ENCODE peak calls at places on chromosomes 11 and 22, in four cellular contexts. One of them, this sample, is unnamed.

GRCh38 chr11:67055812-67056211 is 835 bp upstream of the RHOD start:
- DNase-seq in IMR-90: peak; percentile 15
- DNase-seq in H1: no peak
- DNase-seq in mesendoderm: no peak
- DNase-seq in this sample: no peak

GRCh38 chr11:125082040-125082439 is 18.9 kb downstream of the SLC37A2 start:
- DNase-seq in IMR-90: no peak
- DNase-seq in H1: no peak
- DNase-seq in mesendoderm: no peak
- DNase-seq in this sample: no peak

GRCh38 chr11:57903441-57904123 is 120.1 kb upstream of the OR9Q1 start:
- DNase-seq in IMR-90: peak; percentile 10
- DNase-seq in H1: no peak
- DNase-seq in mesendoderm: peak; percentile 68
- DNase-seq in this sample: no peak

GRCh38 chr11:83724704-83725114 is 438.5 kb upstream of the CCDC90B start:
- DNase-seq in IMR-90: no peak
- DNase-seq in H1: peak; percentile 60
- DNase-seq in mesendoderm: peak; percentile 98
- DNase-seq in this sample: peak; percentile 76

GRCh38 chr11:70111269-70112016 is 33.3 kb downstream of the ANO1 start:
- DNase-seq in IMR-90: peak; percentile 67
- DNase-seq in H1: no peak
- DNase-seq in mesendoderm: peak; percentile 81
- DNase-seq in this sample: no peak

GRCh38 chr22:39308614-39309363 is 10.6 kb downstream of the RPL3 start:
- DNase-seq in IMR-90: peak; percentile 96
- DNase-seq in H1: no peak
- DNase-seq in mesendoderm: peak; percentile 86
- DNase-seq in this sample: peak; percentile 43

GRCh38 chr11:102306817-102307814 is 10.2 kb upstream of the BIRC3 start:
- DNase-seq in IMR-90: no peak
- DNase-seq in H1: no peak
- DNase-seq in mesendoderm: peak; percentile 28
- DNase-seq in this sample: no peak

GRCh38 chr22:28815101-28815500 is 14.7 kb upstream of the XBP1 start:
- DNase-seq in IMR-90: no peak
- DNase-seq in H1: no peak
- DNase-seq in mesendoderm: no peak
- DNase-seq in this sample: no peak

GRCh38 chr22:46171940-46172339 is 21.6 kb downstream of the PPARA start:
- DNase-seq in IMR-90: peak; percentile 74
- DNase-seq in H1: no peak
- DNase-seq in mesendoderm: no peak
- DNase-seq in this sample: no peak

GRCh38 chr11:12941671-12942070 is 67.4 kb upstream of the RASSF10 start:
- DNase-seq in IMR-90: no peak
- DNase-seq in H1: no peak
- DNase-seq in mesendoderm: no peak
- DNase-seq in this sample: no peak

DNA sequence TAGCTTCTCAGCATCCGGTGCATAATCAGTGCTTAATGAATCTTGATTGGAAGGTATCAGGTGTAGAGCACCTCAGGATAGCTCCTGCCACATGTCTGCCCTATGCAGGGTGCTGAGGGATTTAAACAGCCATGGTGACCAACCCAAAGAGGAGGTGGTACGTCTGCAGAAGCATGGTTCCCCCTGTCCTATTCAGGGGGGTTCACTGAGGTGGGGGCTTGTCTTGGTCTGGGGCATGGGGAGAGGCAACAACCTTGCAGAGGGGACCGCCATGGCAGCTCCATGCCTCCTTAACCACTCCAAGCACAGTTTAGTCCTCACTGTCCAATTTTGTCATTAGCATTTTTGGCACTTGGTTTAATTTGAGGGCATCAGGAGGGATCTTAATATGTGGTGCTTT is 24.9 kb downstream of the UBE2L3 start:
- DNase-seq in IMR-90: no peak
- DNase-seq in H1: no peak
- DNase-seq in mesendoderm: no peak
- DNase-seq in this sample: no peak
- H3K56ac ChIP-seq in IMR-90: no peak overlapping the region
- H3K56ac ChIP-seq in H1: no peak overlapping the region
- H3K56ac ChIP-seq in mesendoderm: no peak overlapping the region
- H3K56ac ChIP-seq in this sample: no peak overlapping the region

DNA sequence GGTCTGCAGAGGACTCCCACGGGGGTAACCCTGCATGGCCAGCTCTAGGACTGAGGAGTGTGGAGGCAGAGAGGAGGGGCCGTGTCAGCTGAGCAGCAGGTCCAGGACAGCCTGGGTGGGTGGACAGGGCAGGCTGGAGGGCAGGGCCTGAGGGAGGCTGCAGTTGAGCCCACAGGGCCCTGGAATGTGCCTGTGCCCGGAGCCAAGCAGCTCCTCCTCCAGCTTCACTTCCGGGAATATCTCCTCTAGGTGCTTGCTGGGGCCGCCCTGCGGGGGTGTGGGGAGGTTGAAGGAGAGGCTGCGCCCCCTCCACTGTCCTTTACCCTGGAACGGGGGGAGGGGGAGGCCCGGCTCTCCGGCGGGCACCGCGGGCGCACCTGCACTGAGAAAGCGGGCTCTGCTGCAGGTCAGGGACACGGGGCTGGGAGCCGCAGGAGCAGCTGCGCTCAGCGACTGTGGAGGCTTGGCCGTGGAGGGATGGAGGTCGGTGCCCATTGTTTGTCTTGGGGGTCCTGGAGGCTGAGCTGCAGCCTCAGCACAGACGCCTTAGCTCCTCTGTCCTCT is 1293.2 kb downstream of the BRD1 start:
- DNase-seq in IMR-90: no peak
- DNase-seq in H1: no peak
- DNase-seq in mesendoderm: no peak
- DNase-seq in this sample: no peak
- H3K23ac ChIP-seq in IMR-90: no peak overlapping the region
- H3K23ac ChIP-seq in H1: no peak overlapping the region
- H3K23ac ChIP-seq in mesendoderm: no peak overlapping the region
- H3K23ac ChIP-seq in this sample: no peak overlapping the region

GRCh38 chr11:116446542-116446941 is 326.2 kb downstream of the BUD13 start:
- DNase-seq in IMR-90: no peak
- DNase-seq in H1: no peak
- DNase-seq in mesendoderm: no peak
- DNase-seq in this sample: no peak
- H3K56ac ChIP-seq in IMR-90: no peak overlapping the region
- H3K56ac ChIP-seq in H1: no peak overlapping the region
- H3K56ac ChIP-seq in mesendoderm: no peak overlapping the region
- H3K56ac ChIP-seq in this sample: no peak overlapping the region

DNA sequence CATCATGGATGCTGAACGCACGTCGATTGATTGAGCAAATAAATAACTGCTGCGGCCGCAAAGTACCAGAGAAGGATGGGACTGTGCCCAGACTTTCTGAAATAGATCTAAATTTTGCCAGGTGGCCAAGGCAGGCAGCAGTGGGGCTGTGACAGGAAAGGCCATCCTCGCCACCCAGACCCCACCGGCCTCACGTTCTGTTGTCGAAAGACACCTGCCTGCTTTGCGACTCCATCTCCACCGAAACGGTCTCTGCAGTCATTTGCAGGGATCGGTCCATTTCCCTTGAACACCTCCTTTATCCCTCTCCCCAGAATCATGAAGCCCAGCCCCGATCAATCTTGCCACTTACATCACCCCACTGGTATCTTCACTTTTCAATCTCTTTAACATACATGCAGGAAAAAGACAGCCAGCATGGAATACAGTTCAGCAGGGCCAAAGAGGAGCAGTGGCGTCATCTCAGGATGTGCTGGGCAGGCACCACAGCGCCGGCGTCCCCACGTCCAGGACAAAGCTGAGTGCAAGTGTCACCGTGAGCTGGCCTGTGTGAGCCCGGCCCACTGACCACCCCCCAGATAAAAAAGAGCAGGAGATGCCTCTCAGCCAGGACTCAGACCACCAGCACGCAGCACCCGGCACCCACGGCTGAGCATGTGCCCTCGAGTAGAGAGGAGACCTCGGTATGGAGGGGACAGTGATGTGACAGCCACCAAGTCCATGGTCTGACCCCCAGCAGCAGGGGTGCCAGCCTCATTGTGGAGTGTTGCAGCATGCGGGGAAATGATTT is 610.3 kb downstream of the TBC1D22A start:
- DNase-seq in IMR-90: no peak
- DNase-seq in H1: no peak
- DNase-seq in mesendoderm: no peak
- DNase-seq in this sample: no peak
- H3K23ac ChIP-seq in IMR-90: no peak overlapping the region
- H3K23ac ChIP-seq in H1: no peak overlapping the region
- H3K23ac ChIP-seq in mesendoderm: no peak overlapping the region
- H3K23ac ChIP-seq in this sample: no peak overlapping the region

DNA sequence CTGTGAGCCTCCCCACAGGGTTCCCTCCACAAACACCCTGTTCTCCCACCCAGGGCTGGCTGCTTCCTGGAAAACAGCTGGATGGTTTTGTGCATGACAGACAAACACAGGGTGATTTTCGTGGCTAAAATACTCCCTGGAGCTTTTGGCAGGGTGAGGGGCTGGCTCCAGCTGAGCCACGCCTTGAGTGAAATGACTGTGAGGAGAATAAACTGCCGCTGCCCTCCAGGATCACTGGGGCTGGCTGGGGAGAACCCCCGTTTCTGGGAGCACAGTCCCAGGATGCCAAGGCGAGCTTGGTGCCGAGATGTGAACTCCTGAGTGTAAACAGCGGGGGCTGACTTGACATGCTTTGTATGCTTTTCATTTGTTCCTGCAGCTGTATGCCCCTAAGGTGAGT is 20.3 kb upstream of the PPP6R3 start:
- DNase-seq in IMR-90: no peak
- DNase-seq in H1: no peak
- DNase-seq in mesendoderm: no peak
- DNase-seq in this sample: no peak
- H3K56ac ChIP-seq in IMR-90: no peak overlapping the region
- H3K56ac ChIP-seq in H1: no peak overlapping the region
- H3K56ac ChIP-seq in mesendoderm: peak overlapping the region; percentile 42
- H3K56ac ChIP-seq in this sample: no peak overlapping the region

GRCh38 chr11:61580292-61580888 is 486 bp downstream of the SYT7 start:
- DNase-seq in IMR-90: no peak
- DNase-seq in H1: peak; percentile 71
- DNase-seq in mesendoderm: no peak
- DNase-seq in this sample: no peak

GRCh38 chr11:61581931-61582330 is 1.1 kb upstream of the SYT7 start:
- DNase-seq in IMR-90: no peak
- DNase-seq in H1: no peak
- DNase-seq in mesendoderm: no peak
- DNase-seq in this sample: no peak

GRCh38 chr11:61579398-61580291 is 1.2 kb downstream of the SYT7 start:
- DNase-seq in IMR-90: no peak
- DNase-seq in H1: peak; percentile 61
- DNase-seq in mesendoderm: no peak
- DNase-seq in this sample: peak; percentile 44

GRCh38 chr11:61578819-61579218 is 2.1 kb downstream of the SYT7 start:
- DNase-seq in IMR-90: no peak
- DNase-seq in H1: no peak
- DNase-seq in mesendoderm: no peak
- DNase-seq in this sample: no peak

DNA sequence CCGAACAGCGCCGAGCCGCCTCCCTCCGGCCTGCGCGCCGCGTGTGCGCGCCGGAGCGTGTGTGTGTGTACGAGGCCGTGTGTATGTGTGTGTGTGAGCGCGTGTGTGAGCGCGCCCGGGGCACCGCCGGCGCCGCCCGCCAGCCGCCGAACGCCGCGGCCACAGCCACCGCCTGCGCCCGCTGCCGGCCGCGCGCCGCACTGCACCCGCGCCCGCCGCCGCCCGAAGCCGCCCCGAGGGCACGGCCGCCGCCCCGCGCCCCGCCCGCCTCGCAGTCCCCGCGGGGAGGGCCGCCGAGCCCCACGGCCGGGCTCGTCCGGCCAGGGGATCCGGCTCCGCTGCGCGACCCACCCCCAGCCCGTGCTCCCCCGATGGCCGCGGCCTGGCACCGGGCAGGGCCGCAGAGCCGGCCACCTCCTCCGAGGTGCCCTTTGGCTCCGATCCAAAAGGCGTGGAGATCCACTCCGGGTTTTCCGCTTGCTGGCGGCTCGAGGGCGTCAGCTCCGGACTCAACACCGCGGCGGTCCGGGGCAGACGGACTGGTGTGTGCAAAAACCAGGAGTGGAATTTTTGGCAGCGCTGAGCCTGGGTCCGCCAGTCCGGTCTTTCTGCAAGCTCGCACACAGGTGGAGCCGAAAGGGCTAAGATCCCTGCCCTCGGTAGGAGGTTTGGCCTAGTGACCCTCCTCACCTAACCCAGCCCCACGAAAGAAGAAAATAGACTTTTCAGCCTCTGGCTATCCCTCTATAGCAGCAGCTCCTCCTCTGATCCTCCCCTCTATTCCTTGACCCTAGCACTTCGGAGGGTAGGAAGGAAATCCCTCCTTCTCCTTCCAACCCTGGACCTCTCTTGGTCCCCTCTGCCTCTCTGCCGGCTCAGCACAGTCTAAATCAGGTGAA is at the start of gene SYT7:
- DNase-seq in IMR-90: peak; percentile 96
- DNase-seq in H1: peak; percentile 100
- DNase-seq in mesendoderm: peak; percentile 98
- DNase-seq in this sample: peak; percentile 98
- H3K23ac ChIP-seq in IMR-90: no peak within 1 kb of the TSS
- H3K23ac ChIP-seq in H1: no peak within 1 kb of the TSS
- H3K23ac ChIP-seq in mesendoderm: peak within 1 kb of the TSS; percentile 61
- H3K23ac ChIP-seq in this sample: no peak within 1 kb of the TSS

GRCh38 chr11:2328656-2329354 is 27.0 kb downstream of the TSPAN32 start:
- DNase-seq in IMR-90: no peak
- DNase-seq in H1: no peak
- DNase-seq in mesendoderm: no peak
- DNase-seq in this sample: no peak

GRCh38 chr11:2325123-2325522 is 23.3 kb downstream of the TSPAN32 start:
- DNase-seq in IMR-90: no peak
- DNase-seq in H1: no peak
- DNase-seq in mesendoderm: no peak
- DNase-seq in this sample: no peak

GRCh38 chr11:2328040-2328439 is 26.2 kb downstream of the TSPAN32 start:
- DNase-seq in IMR-90: no peak
- DNase-seq in H1: no peak
- DNase-seq in mesendoderm: no peak
- DNase-seq in this sample: no peak

GRCh38 chr11:2325719-2326118 is 23.9 kb downstream of the TSPAN32 start:
- DNase-seq in IMR-90: peak; percentile 35
- DNase-seq in H1: no peak
- DNase-seq in mesendoderm: no peak
- DNase-seq in this sample: no peak

GRCh38 chr11:2327032-2327431 is 25.2 kb downstream of the TSPAN32 start:
- DNase-seq in IMR-90: no peak
- DNase-seq in H1: no peak
- DNase-seq in mesendoderm: no peak
- DNase-seq in this sample: no peak
- H3K56ac ChIP-seq in IMR-90: no peak overlapping the region
- H3K56ac ChIP-seq in H1: no peak overlapping the region
- H3K56ac ChIP-seq in mesendoderm: no peak overlapping the region
- H3K56ac ChIP-seq in this sample: no peak overlapping the region

GRCh38 chr11:108340958-108341357 is 118.1 kb downstream of the ATM start:
- DNase-seq in IMR-90: no peak
- DNase-seq in H1: no peak
- DNase-seq in mesendoderm: peak; percentile 96
- DNase-seq in this sample: peak; percentile 68
- H3K23ac ChIP-seq in IMR-90: no peak overlapping the region
- H3K23ac ChIP-seq in H1: no peak overlapping the region
- H3K23ac ChIP-seq in mesendoderm: no peak overlapping the region
- H3K23ac ChIP-seq in this sample: no peak overlapping the region

This sample was measured in H9.